ENCODE peak calls at places on chromosomes 2 and 18, in five cellular contexts. W is choroid plexus epithelial cell, P is cardiac muscle cell, J is BJ, R is vagina. H is an unnamed sample.
A peak's percentile ranks its signal among the peaks of the same experiment; 100 is the strongest.

GRCh38 chr2:48532824-48533223 is 2.9 kb downstream of the STON1 start:
- DNase-seq in R (no peak), W (no peak), J (no peak), P (no peak), H (no peak)

GRCh38 chr2:237207641-237208040 is 122.0 kb downstream of the COPS8 start:
- DNase-seq in W (peak; percentile 52), R (peak; percentile 96), J (peak; percentile 87), P (peak; percentile 93), H (peak; percentile 98)

GRCh38 chr2:74512744-74513604 is 1.3 kb upstream of the TLX2 start:
- DNase-seq in P (no peak), W (no peak), R (no peak), J (no peak), H (no peak)

GRCh38 chr2:5695641-5696350 is 3.6 kb downstream of the SOX11 start:
- DNase-seq in J (no peak), R (no peak), P (peak; percentile 25), W (peak; percentile 56), H (no peak)

GRCh38 chr18:68035709-68036522 is 519.4 kb upstream of the DSEL start:
- DNase-seq in P (peak; percentile 51), R (no peak), W (peak; percentile 66), J (peak; percentile 4), H (peak; percentile 18)

GRCh38 chr2:3463914-3464313 is 55.4 kb downstream of the ADI1 start:
- DNase-seq in P (no peak), J (no peak), R (no peak), W (no peak), H (no peak)

GRCh38 chr2:111923271-111923670 is 24.9 kb downstream of the MERTK start:
- DNase-seq in P (peak; percentile 39), R (no peak), W (no peak), J (no peak), H (peak; percentile 55)

GRCh38 chr2:85601771-85602475 is 575 bp downstream of the TMEM150A start:
- DNase-seq in J (no peak), W (peak; percentile 59), R (no peak), P (peak; percentile 71), H (peak; percentile 63)

GRCh38 chr2:68889500-68889899 is 18.3 kb upstream of the BMP10 start:
- DNase-seq in P (peak; percentile 73), W (peak; percentile 42), R (no peak), J (no peak), H (peak; percentile 35)

GRCh38 chr2:97718051-97718882 is 4.9 kb downstream of the ZAP70 start:
- DNase-seq in W (no peak), J (no peak), P (no peak), R (no peak), H (no peak)

GRCh38 chr2:199999166-199999565 is 43.8 kb downstream of the MAIP1 start:
- DNase-seq in W (no peak), R (no peak), J (no peak), P (no peak), H (no peak)

GRCh38 chr2:191622374-191623320 is 55.3 kb upstream of the NABP1 start:
- DNase-seq in P (no peak), J (no peak), R (no peak), W (no peak), H (no peak)

GRCh38 chr2:207635468-207636200 is 10.4 kb upstream of the METTL21A start:
- DNase-seq in P (peak; percentile 12), R (no peak), J (no peak), W (peak; percentile 63), H (no peak)

GRCh38 chr2:44549856-44550255 is 188.1 kb downstream of the CAMKMT start:
- DNase-seq in P (peak; percentile 23), R (no peak), W (peak; percentile 26), J (no peak), H (peak; percentile 43)

GRCh38 chr2:9803023-9803805 is 40.1 kb upstream of the TAF1B start:
- DNase-seq in P (no peak), R (no peak), J (no peak), W (no peak), H (no peak)

GRCh38 chr2:223970343-223971128 is 13.3 kb downstream of the MRPL44 start:
- DNase-seq in W (peak; percentile 75), R (no peak), J (no peak), P (peak; percentile 77), H (peak; percentile 85)

GRCh38 chr18:7255643-7256042 is 24.8 kb downstream of the LRRC30 start:
- DNase-seq in J (no peak), R (no peak), P (no peak), W (no peak), H (no peak)

GRCh38 chr2:151560289-151560688 is 150.6 kb downstream of the RIF1 start:
- DNase-seq in J (peak; percentile 15), P (peak; percentile 49), W (peak; percentile 30), R (no peak), H (peak; percentile 31)

GRCh38 chr2:188776634-188777033 is 197.5 kb upstream of the COL3A1 start:
- DNase-seq in J (no peak), W (peak; percentile 91), P (peak; percentile 75), R (no peak), H (peak; percentile 75)

GRCh38 chr2:2640371-2640770 is 309.3 kb upstream of the MYT1L start:
- DNase-seq in P (no peak), W (no peak), J (no peak), R (peak; percentile 62), H (no peak)

GRCh38 chr2:20186078-20186854 is 38.7 kb downstream of the SDC1 start:
- DNase-seq in R (no peak), W (peak; percentile 67), J (no peak), P (no peak), H (peak; percentile 27)

GRCh38 chr18:11219571-11219970 is 70.2 kb upstream of the PIEZO2 start:
- DNase-seq in W (no peak), R (no peak), P (no peak), J (no peak), H (no peak)

GRCh38 chr2:152585830-152586484 is 131.3 kb downstream of the PRPF40A start:
- DNase-seq in J (peak; percentile 85), W (peak; percentile 94), R (no peak), P (peak; percentile 92), H (peak; percentile 95)

GRCh38 chr2:190533968-190534309 is 583 bp downstream of the NEMP2 start:
- DNase-seq in J (no peak), W (peak; percentile 75), R (no peak), P (no peak), H (peak; percentile 51)

GRCh38 chr2:150472122-150472899 is 15.2 kb downstream of the RND3 start:
- DNase-seq in P (peak; percentile 70), J (peak; percentile 77), R (no peak), W (peak; percentile 91), H (peak; percentile 70)

GRCh38 chr2:129738799-129739198 is 240.7 kb upstream of the RAB6C start:
- DNase-seq in J (no peak), R (peak; percentile 49), W (no peak), P (no peak), H (no peak)

GRCh38 chr18:13051159-13051558 is 60.0 kb downstream of the CEP192 start:
- DNase-seq in J (no peak), P (peak; percentile 3), R (no peak), W (peak; percentile 10), H (no peak)

GRCh38 chr2:84631047-84631446 is 114.7 kb downstream of the DNAH6 start:
- DNase-seq in P (peak; percentile 59), R (no peak), J (no peak), W (peak; percentile 75), H (peak; percentile 55)

GRCh38 chr2:20650880-20651730 is at the start of gene HS1BP3:
- DNase-seq in R (no peak), W (peak; percentile 76), J (no peak), P (peak; percentile 84), H (peak; percentile 65)

DNA sequence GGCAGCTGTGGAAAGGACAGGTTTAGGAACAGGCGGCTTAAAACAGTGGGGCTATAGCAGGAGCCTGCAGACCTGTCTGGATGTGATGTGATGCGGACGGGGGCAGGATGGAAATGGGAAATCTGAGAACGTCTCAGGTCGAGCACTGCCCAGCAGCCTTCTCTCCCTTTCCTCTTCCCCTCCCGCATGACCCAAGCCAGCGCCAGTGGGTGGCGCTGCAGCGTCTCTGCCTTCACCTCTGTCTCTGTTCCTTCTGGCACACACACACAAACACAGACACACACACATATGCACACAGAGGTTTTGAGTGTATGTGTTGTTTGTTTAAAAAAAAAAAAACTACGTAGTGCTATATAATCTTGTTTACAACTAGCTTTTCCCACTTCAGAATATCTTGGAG is 82.0 kb upstream of the SLC66A3 start:
- DNase-seq in P (peak; percentile 62), J (no peak), R (no peak), W (peak; percentile 67), H (peak; percentile 13)
- H3K4me3 ChIP-seq in P (no peak overlapping the region), J (no peak overlapping the region), R (no peak overlapping the region), W (no peak overlapping the region), H (no peak overlapping the region)

GRCh38 chr2:218269900-218270720 is at the start of the genes AAMP and PNKD:
- DNase-seq in R (peak; percentile 100), J (peak; percentile 97), P (peak; percentile 100), W (peak; percentile 100), H (peak; percentile 99)
- TF ChIP-seq CTCF in R (peak; percentile 15), J (no peak), P (peak; percentile 8), W (peak; percentile 29), H (no peak)

GRCh38 chr2:66538291-66538690 is 103.4 kb downstream of the MEIS1 start:
- DNase-seq in P (no peak), J (peak; percentile 19), W (no peak), R (no peak), H (no peak)

GRCh38 chr2:66534461-66534860 is 99.5 kb downstream of the MEIS1 start:
- DNase-seq in J (no peak), R (no peak), W (no peak), P (no peak), H (no peak)

GRCh38 chr2:66537001-66537400 is 102.1 kb downstream of the MEIS1 start:
- DNase-seq in P (no peak), W (no peak), J (no peak), R (no peak), H (no peak)

GRCh38 chr2:66535574-66536289 is 100.8 kb downstream of the MEIS1 start:
- DNase-seq in P (no peak), J (no peak), R (no peak), W (no peak), H (no peak)

GRCh38 chr2:66536290-66536673 is 101.4 kb downstream of the MEIS1 start:
- DNase-seq in W (no peak), J (no peak), P (no peak), R (no peak), H (no peak)
- H3K4me3 ChIP-seq in W (no peak overlapping the region), J (no peak overlapping the region), P (no peak overlapping the region), R (no peak overlapping the region), H (no peak overlapping the region)

GRCh38 chr2:238239552-238239871 is 326 bp downstream of the HES6 start:
- DNase-seq in J (no peak), P (no peak), R (no peak), W (no peak), H (no peak)
- TF ChIP-seq CTCF in J (no peak), P (no peak), R (no peak), W (no peak), H (no peak)

DNA sequence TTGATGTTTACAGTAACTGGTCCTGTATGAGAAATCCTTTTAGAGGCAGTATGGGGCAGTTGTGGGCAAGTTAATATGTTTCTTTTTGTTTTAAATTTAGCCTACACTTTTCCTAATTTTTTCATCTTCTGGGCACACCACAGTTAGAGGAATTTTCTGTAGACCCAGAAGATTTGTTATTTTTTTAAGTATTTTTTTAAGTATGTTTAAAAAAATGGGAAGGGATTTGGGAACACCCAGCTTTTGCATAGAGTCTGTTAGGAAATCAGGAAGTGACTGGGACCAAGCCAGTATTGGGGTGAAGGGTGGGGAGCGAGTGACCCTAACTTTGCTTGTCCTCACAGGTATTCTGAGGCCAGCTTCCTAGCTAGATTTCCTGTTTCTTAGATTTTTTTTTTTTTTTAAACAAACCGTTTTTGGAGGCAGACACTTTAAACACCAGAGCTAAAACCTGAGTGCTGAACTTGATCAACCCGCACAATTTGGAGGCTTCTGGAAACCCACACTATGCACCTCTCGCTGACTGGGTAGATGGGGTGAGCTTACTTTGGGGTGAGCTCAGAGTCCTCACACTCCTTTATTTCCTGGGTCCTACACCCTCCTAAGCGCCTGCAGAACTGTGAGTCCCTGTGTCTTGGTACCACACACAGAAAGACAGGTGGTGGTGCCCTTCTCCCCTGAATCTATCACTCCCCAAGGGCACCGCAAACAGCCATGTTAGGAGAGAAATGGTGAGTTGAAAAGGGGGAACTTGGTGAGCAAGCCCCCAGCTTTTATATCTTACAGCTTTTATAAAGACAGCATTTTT is 5.2 kb downstream of the GATA6 start:
- DNase-seq in W (peak; percentile 67), P (no peak), J (no peak), R (no peak), H (peak; percentile 67)
- H3K4me3 ChIP-seq in W (peak overlapping the region; percentile 90), P (peak overlapping the region; percentile 94), J (no peak overlapping the region), R (no peak overlapping the region), H (peak overlapping the region; percentile 97)

H was measured in fibroblast of the aortic adventitia.